ENCODE peak calls at places on chromosomes 13 and 19, in four cellular contexts. A is activated T-cell treated with anti-CD3 and anti-CD28 coated beads for 1 hour, C is right atrium auricular region, T is GM20000. F is an unnamed sample.
A peak's percentile ranks its signal among the peaks of the same experiment; 100 is the strongest.

GRCh38 chr13:107339209-107339608 is 771.3 kb upstream of the ARGLU1 start:
- DNase-seq in C (no peak), T (no peak), A (no peak), F (no peak)

GRCh38 chr13:36715841-36716240 is 42.0 kb downstream of the SERTM1 start:
- DNase-seq in C (no peak), T (no peak), A (no peak), F (no peak)

GRCh38 chr19:18173572-18174294 is at the start of gene IFI30:
- DNase-seq in C (no peak), T (peak; percentile 86), A (peak; percentile 49), F (peak; percentile 91)

GRCh38 chr13:48532146-48532472 is 771 bp downstream of the RCBTB2 start:
- DNase-seq in T (no peak), C (peak; percentile 67), A (no peak), F (no peak)

GRCh38 chr19:31976775-31977536 is 368.5 kb upstream of the ZNF507 start:
- DNase-seq in A (no peak), C (no peak), T (no peak), F (no peak)

GRCh38 chr19:43782689-43783231 is 2.0 kb upstream of the KCNN4 start:
- DNase-seq in T (no peak), C (no peak), A (no peak), F (peak; percentile 66)

GRCh38 chr13:32234914-32235313 is 80.2 kb downstream of the ZAR1L start:
- DNase-seq in C (no peak), T (no peak), A (no peak), F (no peak)

GRCh38 chr19:51904331-51905165 is at the start of gene ZNF649:
- DNase-seq in T (peak; percentile 83), C (peak; percentile 83), A (peak; percentile 78), F (peak; percentile 90)

GRCh38 chr13:43584711-43585110 is 202.1 kb downstream of the ENOX1 start:
- DNase-seq in C (no peak), A (no peak), T (no peak), F (no peak)

GRCh38 chr19:17929056-17929455 is 3.8 kb upstream of the CCDC124 start:
- DNase-seq in A (no peak), T (peak; percentile 72), C (no peak), F (peak; percentile 86)

GRCh38 chr13:78897200-78897599 is 238.2 kb upstream of the OBI1 start:
- DNase-seq in T (no peak), A (no peak), C (no peak), F (no peak)

GRCh38 chr13:112068531-112069062 is 1.6 kb downstream of the SOX1 start:
- DNase-seq in T (no peak), A (no peak), C (no peak), F (no peak)

GRCh38 chr19:21322528-21322927 is 6.7 kb downstream of the ZNF708 start:
- DNase-seq in C (peak; percentile 76), T (no peak), A (no peak), F (no peak)

GRCh38 chr19:57778358-57778757 is 8.9 kb downstream of the ZNF586 start:
- DNase-seq in A (no peak), T (no peak), C (no peak), F (no peak)

GRCh38 chr13:46668302-46668720 is 115.3 kb downstream of the LRCH1 start:
- DNase-seq in T (no peak), A (no peak), C (no peak), F (peak; percentile 42)

GRCh38 chr13:76036176-76036575 is 400.0 kb downstream of the LMO7 start:
- DNase-seq in C (no peak), T (no peak), A (no peak), F (no peak)

GRCh38 chr19:12840091-12841079 is 2.1 kb downstream of the MAST1 start:
- DNase-seq in T (peak; percentile 80), A (no peak), C (no peak), F (peak; percentile 76)

F was measured in GM12865.